ENCODE peak calls at places on chromosomes 16 and 17, in ten cellular contexts. U is A549; O is CD4-positive, alpha-beta memory T cell; C is left ventricle myocardium inferior; D is heart right ventricle; T is breast epithelium; B is A673; V is left lung; A is mucosa of descending colon; M is body of pancreas. F is an unnamed sample.

GRCh38 chr17:79039171-79039570 is 15.2 kb downstream of the C1QTNF1 start:
- DNase-seq in A (no peak), D (no peak), M (no peak), V (no peak), O (no peak), B (no peak), C (no peak), T (peak; percentile 31), U (no peak), F (no peak)

GRCh38 chr16:58509256-58510096 is 5.8 kb upstream of the SETD6 start:
- DNase-seq in V (peak; percentile 64), D (no peak), A (no peak), B (no peak), O (peak; percentile 29), U (no peak), T (no peak), C (no peak), M (no peak), F (peak; percentile 40)

GRCh38 chr17:17106716-17107115 is 64.5 kb downstream of the MPRIP start:
- DNase-seq in O (no peak), V (no peak), U (no peak), C (peak; percentile 11), M (no peak), T (no peak), A (no peak), D (peak; percentile 65), B (no peak), F (no peak)

GRCh38 chr17:41507315-41507880 is 2.0 kb upstream of the KRT13 start:
- DNase-seq in U (no peak), O (no peak), C (no peak), A (no peak), V (peak; percentile 40), T (no peak), M (no peak), D (no peak), B (no peak), F (no peak)

GRCh38 chr16:87356491-87356853 is 27.1 kb downstream of the FBXO31 start:
- DNase-seq in A (no peak), M (no peak), B (no peak), O (no peak), C (no peak), T (no peak), U (no peak), D (no peak), V (peak; percentile 28), F (no peak)

GRCh38 chr17:42894283-42895184 is 6.1 kb upstream of the G6PC1 start:
- DNase-seq in D (no peak), T (no peak), A (peak; percentile 70), C (no peak), V (no peak), M (peak; percentile 88), B (no peak), U (no peak), O (no peak), F (no peak)

GRCh38 chr16:82093901-82094300 is 58.8 kb downstream of the HSD17B2 start:
- DNase-seq in B (no peak), T (no peak), M (no peak), C (no peak), V (no peak), D (no peak), A (no peak), U (no peak), O (no peak), F (no peak)

GRCh38 chr16:46972971-46973456 is 460 bp downstream of the DNAJA2 start:
- DNase-seq in A (peak; percentile 53), D (peak; percentile 37), O (peak; percentile 45), T (peak; percentile 56), B (peak; percentile 12), U (no peak), C (peak; percentile 28), M (peak; percentile 44), V (peak; percentile 89), F (no peak)

GRCh38 chr16:53093162-53093744 is 38.5 kb downstream of the CHD9 start:
- DNase-seq in A (no peak), M (no peak), U (no peak), B (peak; percentile 33), O (no peak), V (no peak), C (no peak), T (no peak), D (no peak), F (no peak)

GRCh38 chr16:53091508-53092211 is 36.9 kb downstream of the CHD9 start:
- DNase-seq in U (no peak), T (no peak), A (peak; percentile 56), M (peak; percentile 28), B (peak; percentile 99), V (no peak), O (no peak), C (peak; percentile 67), D (peak; percentile 71), F (peak; percentile 82)

GRCh38 chr16:53090591-53091507 is 36.1 kb downstream of the CHD9 start:
- DNase-seq in A (peak; percentile 77), T (peak; percentile 84), C (peak; percentile 93), B (peak; percentile 90), O (no peak), U (no peak), D (peak; percentile 96), V (peak; percentile 93), M (peak; percentile 72), F (peak; percentile 97)

GRCh38 chr16:53097190-53097589 is 42.4 kb downstream of the CHD9 start:
- DNase-seq in U (no peak), C (no peak), M (no peak), A (no peak), B (peak; percentile 70), O (no peak), V (no peak), D (no peak), T (no peak), F (no peak)

GRCh38 chr16:53094013-53094630 is 39.3 kb downstream of the CHD9 start:
- DNase-seq in D (peak; percentile 52), A (peak; percentile 91), V (peak; percentile 92), U (peak; percentile 74), B (peak; percentile 98), M (peak; percentile 47), O (peak; percentile 72), C (peak; percentile 68), T (peak; percentile 60), F (peak; percentile 79)
- H3K4me1 ChIP-seq in D (peaks cover 66% of the 10 kb centered on the region), A (peaks cover 68% of the 10 kb centered on the region), V (peaks cover 86% of the 10 kb centered on the region), U (peaks cover 68% of the 10 kb centered on the region), B (peaks cover 79% of the 10 kb centered on the region), M (peaks cover 27% of the 10 kb centered on the region), O (peaks cover 48% of the 10 kb centered on the region), C (peaks cover 86% of the 10 kb centered on the region), T (peaks cover 17% of the 10 kb centered on the region), F (peaks cover 34% of the 10 kb centered on the region)

GRCh38 chr17:18987862-18988545 is 16.6 kb downstream of the FAM83G start:
- DNase-seq in V (peak; percentile 74), O (no peak), T (no peak), U (no peak), M (no peak), B (no peak), A (no peak), C (no peak), D (no peak), F (no peak)

GRCh38 chr17:18987230-18987610 is 17.3 kb downstream of the FAM83G start:
- DNase-seq in V (peak; percentile 41), D (no peak), U (no peak), M (no peak), O (no peak), B (no peak), C (no peak), T (no peak), A (no peak), F (peak; percentile 68)

GRCh38 chr17:18986541-18987229 is 17.9 kb downstream of the FAM83G start:
- DNase-seq in U (no peak), O (no peak), V (peak; percentile 66), M (no peak), B (no peak), D (no peak), C (no peak), T (no peak), A (no peak), F (peak; percentile 51)

GRCh38 chr17:18984273-18985114 is 20.1 kb downstream of the FAM83G start:
- DNase-seq in M (no peak), C (no peak), T (no peak), U (no peak), B (no peak), O (no peak), A (no peak), V (peak; percentile 61), D (no peak), F (no peak)

DNA sequence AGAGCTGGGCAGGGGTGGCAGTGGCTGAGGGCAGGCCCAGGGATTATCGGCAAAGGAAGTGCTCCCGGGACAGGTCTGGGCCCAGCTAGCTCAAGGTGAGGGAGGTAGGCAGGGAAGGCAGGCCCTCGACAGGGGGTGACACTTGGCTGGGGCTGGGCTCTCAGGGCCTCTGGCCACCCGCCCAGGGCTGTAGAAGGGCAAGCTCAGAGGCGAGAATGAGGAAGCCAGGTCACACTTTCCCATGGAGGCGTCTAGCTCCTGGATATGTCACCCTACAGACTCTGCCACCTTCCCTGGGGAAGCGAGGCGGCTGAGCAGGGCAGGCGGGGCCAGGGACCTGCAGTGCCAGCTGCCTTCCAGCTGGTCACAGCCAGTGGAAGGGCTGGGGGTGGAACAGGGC is 19.1 kb downstream of the FAM83G start:
- DNase-seq in T (no peak), D (no peak), U (no peak), B (no peak), M (peak; percentile 67), C (no peak), A (no peak), V (peak; percentile 60), O (no peak), F (peak; percentile 76)
- H3K4me1 ChIP-seq in T (no peaks in the 10 kb centered on the region), D (no peaks in the 10 kb centered on the region), U (peaks cover 46% of the 10 kb centered on the region), B (no peaks in the 10 kb centered on the region), M (peaks cover 55% of the 10 kb centered on the region), C (peaks cover 13% of the 10 kb centered on the region), A (peaks cover 41% of the 10 kb centered on the region), V (peaks cover 4% of the 10 kb centered on the region), O (no peaks in the 10 kb centered on the region), F (no peaks in the 10 kb centered on the region)

DNA sequence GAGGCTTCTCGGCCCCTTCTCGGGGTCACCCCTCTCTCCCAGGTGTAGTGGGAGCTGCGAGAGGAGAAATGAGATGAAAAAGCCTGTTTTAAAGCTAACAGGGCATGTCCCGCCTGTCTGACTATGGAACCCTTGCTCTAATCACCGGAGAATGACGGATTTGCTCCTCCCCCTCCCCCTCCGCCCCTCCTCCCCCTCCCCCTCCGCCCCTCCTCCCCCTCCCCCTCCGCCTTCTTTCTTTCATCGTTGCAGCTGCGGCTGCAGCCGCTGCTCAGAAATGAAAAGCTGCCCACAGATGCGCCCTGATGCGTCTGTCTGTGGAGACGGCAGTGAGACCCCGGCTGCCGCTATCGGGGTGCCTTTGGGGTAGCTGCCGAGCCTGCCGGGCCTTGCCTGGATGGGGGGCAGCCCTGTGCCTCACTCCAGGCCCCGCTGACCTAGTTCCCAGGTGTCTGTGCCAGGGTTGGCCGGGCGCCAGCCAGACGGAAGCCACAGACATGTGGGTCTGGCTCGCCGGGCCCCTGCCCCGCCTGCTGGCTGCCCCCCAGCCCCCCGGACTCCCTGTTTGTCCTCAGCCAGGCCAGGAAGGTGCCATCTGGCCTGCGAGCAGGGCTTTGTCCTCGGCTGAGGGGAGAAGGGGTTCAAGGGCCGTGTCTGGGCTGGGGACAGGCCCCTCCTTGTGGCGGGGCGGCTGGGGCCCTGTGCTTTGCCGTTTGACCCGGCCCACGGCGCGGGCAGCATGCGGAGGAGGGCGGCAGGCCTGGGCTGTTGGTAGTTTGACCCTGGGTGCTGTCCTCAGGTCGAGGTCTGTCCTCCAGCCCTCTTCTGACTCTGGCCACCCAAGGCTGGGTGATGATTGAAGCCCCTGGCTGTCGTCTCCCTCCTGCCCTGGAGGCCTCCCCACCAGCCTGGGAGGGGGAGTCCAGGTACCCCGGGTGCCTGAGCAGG is 37.6 kb downstream of the GINS2 start:
- DNase-seq in B (peak; percentile 58), D (peak; percentile 42), V (peak; percentile 82), T (no peak), A (no peak), U (no peak), C (peak; percentile 47), M (peak; percentile 84), O (peak; percentile 43), F (peak; percentile 79)
- H3K4me1 ChIP-seq in B (peaks cover 51% of the 10 kb centered on the region), D (peaks cover 15% of the 10 kb centered on the region), V (peaks cover 29% of the 10 kb centered on the region), T (peaks cover 7% of the 10 kb centered on the region), A (peaks cover 3% of the 10 kb centered on the region), U (peaks cover 39% of the 10 kb centered on the region), C (peaks cover 32% of the 10 kb centered on the region), M (peaks cover 24% of the 10 kb centered on the region), O (no peaks in the 10 kb centered on the region), F (peaks cover 8% of the 10 kb centered on the region)

DNA sequence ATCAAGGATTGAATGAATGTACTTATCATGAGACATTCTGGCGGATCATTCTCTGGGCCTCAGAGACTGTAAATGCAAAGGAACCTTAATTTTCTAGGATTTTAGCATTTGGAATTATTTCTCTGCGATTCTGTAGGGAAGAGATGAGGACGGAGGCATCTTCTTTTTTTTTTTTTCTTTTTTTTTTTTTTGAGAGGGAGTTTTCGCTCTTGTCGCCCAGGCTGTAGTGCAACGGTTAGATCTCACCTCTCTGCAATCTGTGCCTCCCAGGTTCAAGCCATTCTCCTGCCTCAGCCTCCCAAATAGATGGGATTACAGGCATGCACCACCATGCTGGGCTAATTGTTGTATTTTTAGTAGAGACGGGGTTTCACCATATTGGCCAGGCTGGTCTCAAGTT is 2.1 kb downstream of the ITGAL start:
- DNase-seq in U (no peak), M (no peak), A (no peak), V (no peak), C (no peak), B (no peak), T (no peak), O (no peak), D (no peak), F (no peak)
- H3K4me1 ChIP-seq in U (no peaks in the 10 kb centered on the region), M (no peaks in the 10 kb centered on the region), A (no peaks in the 10 kb centered on the region), V (peaks cover 50% of the 10 kb centered on the region), C (no peaks in the 10 kb centered on the region), B (no peaks in the 10 kb centered on the region), T (no peaks in the 10 kb centered on the region), O (peaks cover 80% of the 10 kb centered on the region), D (no peaks in the 10 kb centered on the region), F (no peaks in the 10 kb centered on the region)